ENCODE peak calls at places on chromosomes 7 and 10, in four cellular contexts. One of them, this sample, is unnamed.

GRCh38 chr7:140375808-140376730 is 22.3 kb downstream of the SLC37A3 start:
- DNase-seq in thoracic aorta: no peak
- DNase-seq in foreskin fibroblast: no peak
- DNase-seq in skeletal muscle cell: no peak
- DNase-seq in this sample: no peak

GRCh38 chr7:151853896-151854807 is 22.8 kb downstream of the PRKAG2 start:
- DNase-seq in skeletal muscle cell: no peak
- DNase-seq in foreskin fibroblast: no peak
- DNase-seq in thoracic aorta: no peak
- DNase-seq in this sample: no peak

GRCh38 chr7:50962962-50963374 is 180.3 kb upstream of the GRB10 start:
- DNase-seq in foreskin fibroblast: peak
- DNase-seq in skeletal muscle cell: no peak
- DNase-seq in thoracic aorta: no peak
- DNase-seq in this sample: peak

GRCh38 chr7:151225948-151226510 is 976 bp downstream of the ABCF2 start:
- DNase-seq in foreskin fibroblast: no peak
- DNase-seq in thoracic aorta: no peak
- DNase-seq in skeletal muscle cell: no peak
- DNase-seq in this sample: no peak

GRCh38 chr7:112067205-112067604 is 139.0 kb downstream of the DOCK4 start:
- DNase-seq in skeletal muscle cell: no peak
- DNase-seq in thoracic aorta: no peak
- DNase-seq in foreskin fibroblast: no peak
- DNase-seq in this sample: no peak

GRCh38 chr7:30159153-30159552 is 24.4 kb downstream of the MTURN start:
- DNase-seq in skeletal muscle cell: no peak
- DNase-seq in thoracic aorta: no peak
- DNase-seq in foreskin fibroblast: no peak
- DNase-seq in this sample: no peak

GRCh38 chr10:541750-542371 is 147.6 kb downstream of the DIP2C start:
- DNase-seq in foreskin fibroblast: no peak
- DNase-seq in skeletal muscle cell: no peak
- DNase-seq in thoracic aorta: no peak
- DNase-seq in this sample: no peak

GRCh38 chr7:125126376-125126775 is 196.8 kb upstream of the POT1 start:
- DNase-seq in thoracic aorta: no peak
- DNase-seq in skeletal muscle cell: peak
- DNase-seq in foreskin fibroblast: no peak
- DNase-seq in this sample: no peak

GRCh38 chr10:30039567-30039966 is 19.8 kb downstream of the JCAD start:
- DNase-seq in skeletal muscle cell: no peak
- DNase-seq in foreskin fibroblast: no peak
- DNase-seq in thoracic aorta: no peak
- DNase-seq in this sample: no peak

GRCh38 chr7:116672596-116673503 is 854 bp downstream of the MET start:
- DNase-seq in foreskin fibroblast: no peak
- DNase-seq in thoracic aorta: no peak
- DNase-seq in skeletal muscle cell: no peak
- DNase-seq in this sample: peak

GRCh38 chr7:36984710-36985308 is 260.5 kb upstream of the AOAH start:
- DNase-seq in skeletal muscle cell: no peak
- DNase-seq in thoracic aorta: no peak
- DNase-seq in foreskin fibroblast: no peak
- DNase-seq in this sample: no peak

GRCh38 chr10:12181065-12181775 is 14.5 kb downstream of the NUDT5 start:
- DNase-seq in skeletal muscle cell: no peak
- DNase-seq in thoracic aorta: no peak
- DNase-seq in foreskin fibroblast: no peak
- DNase-seq in this sample: no peak

GRCh38 chr10:117421985-117422384 is 46.7 kb upstream of the PDZD8 start:
- DNase-seq in thoracic aorta: no peak
- DNase-seq in foreskin fibroblast: no peak
- DNase-seq in skeletal muscle cell: no peak
- DNase-seq in this sample: no peak

GRCh38 chr7:13874783-13875182 is 114.7 kb downstream of the ETV1 start:
- DNase-seq in foreskin fibroblast: peak
- DNase-seq in skeletal muscle cell: peak
- DNase-seq in thoracic aorta: no peak
- DNase-seq in this sample: no peak

GRCh38 chr10:80900661-80901060 is 363.0 kb downstream of the SH2D4B start:
- DNase-seq in skeletal muscle cell: no peak
- DNase-seq in foreskin fibroblast: no peak
- DNase-seq in thoracic aorta: no peak
- DNase-seq in this sample: no peak

GRCh38 chr7:12062062-12062461 is 149.0 kb upstream of the TMEM106B start:
- DNase-seq in skeletal muscle cell: no peak
- DNase-seq in thoracic aorta: no peak
- DNase-seq in foreskin fibroblast: no peak
- DNase-seq in this sample: no peak

GRCh38 chr10:12243860-12244620 is 48.1 kb downstream of the CDC123 start:
- DNase-seq in thoracic aorta: no peak
- DNase-seq in foreskin fibroblast: no peak
- DNase-seq in skeletal muscle cell: no peak
- DNase-seq in this sample: no peak

GRCh38 chr10:34236927-34237326 is 578.2 kb downstream of the PARD3 start:
- DNase-seq in foreskin fibroblast: peak
- DNase-seq in skeletal muscle cell: no peak
- DNase-seq in thoracic aorta: no peak
- DNase-seq in this sample: no peak

GRCh38 chr10:101903827-101904520 is 60.4 kb upstream of the KCNIP2 start:
- DNase-seq in thoracic aorta: no peak
- DNase-seq in foreskin fibroblast: no peak
- DNase-seq in skeletal muscle cell: peak
- DNase-seq in this sample: no peak

GRCh38 chr10:3074145-3074665 is 6.9 kb downstream of the PFKP start:
- DNase-seq in thoracic aorta: no peak
- DNase-seq in skeletal muscle cell: no peak
- DNase-seq in foreskin fibroblast: no peak
- DNase-seq in this sample: no peak

GRCh38 chr7:335358-336148 is 45.6 kb downstream of the FOXL3 start:
- DNase-seq in foreskin fibroblast: no peak
- DNase-seq in thoracic aorta: no peak
- DNase-seq in skeletal muscle cell: no peak
- DNase-seq in this sample: no peak

GRCh38 chr10:96673318-96674099 is 46.8 kb downstream of the PIK3AP1 start:
- DNase-seq in skeletal muscle cell: no peak
- DNase-seq in thoracic aorta: no peak
- DNase-seq in foreskin fibroblast: no peak
- DNase-seq in this sample: peak

GRCh38 chr10:89475567-89475966 is 59.8 kb downstream of the SLC16A12 start:
- DNase-seq in skeletal muscle cell: peak
- DNase-seq in thoracic aorta: no peak
- DNase-seq in foreskin fibroblast: no peak
- DNase-seq in this sample: no peak

GRCh38 chr10:62268027-62268398 is 631 bp downstream of the RTKN2 start:
- DNase-seq in skeletal muscle cell: no peak
- DNase-seq in foreskin fibroblast: no peak
- DNase-seq in thoracic aorta: no peak
- DNase-seq in this sample: no peak

GRCh38 chr7:40851001-40851400 is 716.2 kb downstream of the SUGCT start:
- DNase-seq in skeletal muscle cell: no peak
- DNase-seq in thoracic aorta: no peak
- DNase-seq in foreskin fibroblast: no peak
- DNase-seq in this sample: no peak

GRCh38 chr10:90224791-90225566 is 523.6 kb downstream of the KIF20B start:
- DNase-seq in foreskin fibroblast: no peak
- DNase-seq in thoracic aorta: no peak
- DNase-seq in skeletal muscle cell: no peak
- DNase-seq in this sample: no peak

GRCh38 chr10:14500172-14500765 is 169.5 kb upstream of the FRMD4A start:
- DNase-seq in thoracic aorta: no peak
- DNase-seq in foreskin fibroblast: no peak
- DNase-seq in skeletal muscle cell: no peak
- DNase-seq in this sample: no peak

GRCh38 chr10:58512470-58513188 is at the start of gene BICC1:
- DNase-seq in foreskin fibroblast: peak
- DNase-seq in skeletal muscle cell: no peak
- DNase-seq in thoracic aorta: no peak
- DNase-seq in this sample: peak

GRCh38 chr10:129973674-129974059 is 9.6 kb upstream of the EBF3 start:
- DNase-seq in skeletal muscle cell: no peak
- DNase-seq in foreskin fibroblast: no peak
- DNase-seq in thoracic aorta: no peak
- DNase-seq in this sample: no peak

GRCh38 chr7:95772771-95773581 is 622 bp downstream of the DYNC1I1 start:
- DNase-seq in skeletal muscle cell: no peak
- DNase-seq in thoracic aorta: peak
- DNase-seq in foreskin fibroblast: no peak
- DNase-seq in this sample: peak
- H3K4me3 ChIP-seq in skeletal muscle cell: peak
- H3K4me3 ChIP-seq in thoracic aorta: peak
- H3K4me3 ChIP-seq in foreskin fibroblast: peak
- H3K4me3 ChIP-seq in this sample: peak

GRCh38 chr10:124089859-124090258 is 3.5 kb downstream of the CHST15 start:
- DNase-seq in skeletal muscle cell: no peak
- DNase-seq in foreskin fibroblast: no peak
- DNase-seq in thoracic aorta: no peak
- DNase-seq in this sample: no peak
- H3K4me3 ChIP-seq in skeletal muscle cell: no peak
- H3K4me3 ChIP-seq in foreskin fibroblast: no peak
- H3K4me3 ChIP-seq in thoracic aorta: no peak
- H3K4me3 ChIP-seq in this sample: no peak

DNA sequence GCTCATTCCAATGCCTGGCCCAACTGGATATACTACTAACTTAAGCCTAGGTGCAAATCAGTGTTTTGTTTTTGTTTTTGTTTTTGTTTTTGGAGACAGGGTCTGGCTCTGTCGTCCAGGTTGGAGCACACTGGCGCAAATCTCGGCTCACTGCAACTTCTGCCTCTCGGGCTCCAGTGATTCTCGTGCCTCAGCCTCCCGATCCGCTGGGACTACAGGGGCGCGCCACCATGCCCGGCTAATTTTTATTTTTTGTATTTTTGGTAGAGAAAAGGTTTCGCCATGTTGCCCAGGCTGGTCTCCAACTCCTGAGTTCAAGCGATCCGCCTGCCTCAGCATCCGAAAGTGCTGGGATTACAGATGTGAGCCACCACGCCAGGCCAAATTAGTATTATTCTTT is 1.6 kb downstream of the PPP3CB start:
- DNase-seq in foreskin fibroblast: no peak
- DNase-seq in skeletal muscle cell: no peak
- DNase-seq in thoracic aorta: no peak
- DNase-seq in this sample: no peak
- H3K4me3 ChIP-seq in foreskin fibroblast: peak
- H3K4me3 ChIP-seq in skeletal muscle cell: peak
- H3K4me3 ChIP-seq in thoracic aorta: peak
- H3K4me3 ChIP-seq in this sample: no peak

GRCh38 chr10:132397036-132397541 is at the start of gene PWWP2B:
- DNase-seq in foreskin fibroblast: no peak
- DNase-seq in thoracic aorta: no peak
- DNase-seq in skeletal muscle cell: no peak
- DNase-seq in this sample: peak

GRCh38 chr10:132394936-132395703 is 1.9 kb upstream of the PWWP2B start:
- DNase-seq in foreskin fibroblast: no peak
- DNase-seq in thoracic aorta: no peak
- DNase-seq in skeletal muscle cell: no peak
- DNase-seq in this sample: no peak

GRCh38 chr10:132396495-132397035 is 435 bp upstream of the PWWP2B start:
- DNase-seq in foreskin fibroblast: no peak
- DNase-seq in skeletal muscle cell: no peak
- DNase-seq in thoracic aorta: no peak
- DNase-seq in this sample: peak

GRCh38 chr10:132394201-132394811 is 2.7 kb upstream of the PWWP2B start:
- DNase-seq in thoracic aorta: no peak
- DNase-seq in foreskin fibroblast: no peak
- DNase-seq in skeletal muscle cell: no peak
- DNase-seq in this sample: no peak

DNA sequence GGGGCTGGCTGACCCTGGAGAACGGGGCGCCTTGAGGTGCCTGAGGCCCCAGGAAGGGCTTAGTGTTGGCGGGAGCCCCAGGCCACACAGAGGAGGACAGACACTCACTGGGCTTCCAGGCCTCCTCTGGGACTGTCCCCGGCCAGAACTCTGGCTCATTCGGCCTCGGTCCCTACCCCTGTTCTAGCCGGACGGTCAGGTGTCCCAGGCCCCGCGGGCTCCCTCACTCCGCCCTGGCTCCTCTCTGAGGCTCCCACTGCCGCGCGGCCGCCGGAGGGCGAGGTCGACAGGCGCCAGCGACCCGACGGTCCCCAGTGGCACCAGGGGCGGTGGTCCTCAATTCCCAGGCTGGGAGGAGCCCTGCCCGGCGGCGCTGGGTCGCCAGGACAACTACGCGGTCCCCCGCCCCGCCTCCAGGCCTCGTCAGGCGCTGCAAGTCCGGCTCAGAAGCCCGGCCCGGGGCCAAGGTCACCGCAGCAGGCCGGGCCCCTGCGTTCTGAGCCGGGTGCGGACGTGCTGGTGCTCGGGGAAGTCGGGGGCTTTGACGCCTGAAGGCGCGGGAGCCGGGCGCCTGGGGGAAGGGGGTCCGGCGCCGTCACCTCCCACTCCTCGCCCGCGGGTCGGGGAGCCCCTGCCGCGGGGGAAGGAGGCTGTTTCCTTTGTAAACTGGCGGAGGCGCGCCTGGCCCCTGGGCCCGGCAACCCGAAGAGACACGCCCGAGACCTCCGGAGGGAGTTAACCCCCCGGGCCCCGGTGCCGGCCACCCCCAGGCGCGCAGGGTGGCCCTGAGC is 1.1 kb upstream of the PWWP2B start:
- DNase-seq in skeletal muscle cell: no peak
- DNase-seq in thoracic aorta: no peak
- DNase-seq in foreskin fibroblast: no peak
- DNase-seq in this sample: peak
- H3K4me3 ChIP-seq in skeletal muscle cell: peak
- H3K4me3 ChIP-seq in thoracic aorta: peak
- H3K4me3 ChIP-seq in foreskin fibroblast: peak
- H3K4me3 ChIP-seq in this sample: no peak

GRCh38 chr7:74371381-74372059 is 82.2 kb upstream of the GTF2IRD1 start:
- DNase-seq in foreskin fibroblast: no peak
- DNase-seq in skeletal muscle cell: no peak
- DNase-seq in thoracic aorta: no peak
- DNase-seq in this sample: peak

GRCh38 chr7:74372511-74373111 is 81.1 kb upstream of the GTF2IRD1 start:
- DNase-seq in thoracic aorta: no peak
- DNase-seq in skeletal muscle cell: no peak
- DNase-seq in foreskin fibroblast: no peak
- DNase-seq in this sample: no peak

GRCh38 chr7:74373536-74373935 is 80.2 kb upstream of the GTF2IRD1 start:
- DNase-seq in foreskin fibroblast: no peak
- DNase-seq in thoracic aorta: no peak
- DNase-seq in skeletal muscle cell: no peak
- DNase-seq in this sample: no peak

GRCh38 chr7:74375726-74376220 is 77.9 kb upstream of the GTF2IRD1 start:
- DNase-seq in foreskin fibroblast: no peak
- DNase-seq in thoracic aorta: no peak
- DNase-seq in skeletal muscle cell: no peak
- DNase-seq in this sample: no peak

DNA sequence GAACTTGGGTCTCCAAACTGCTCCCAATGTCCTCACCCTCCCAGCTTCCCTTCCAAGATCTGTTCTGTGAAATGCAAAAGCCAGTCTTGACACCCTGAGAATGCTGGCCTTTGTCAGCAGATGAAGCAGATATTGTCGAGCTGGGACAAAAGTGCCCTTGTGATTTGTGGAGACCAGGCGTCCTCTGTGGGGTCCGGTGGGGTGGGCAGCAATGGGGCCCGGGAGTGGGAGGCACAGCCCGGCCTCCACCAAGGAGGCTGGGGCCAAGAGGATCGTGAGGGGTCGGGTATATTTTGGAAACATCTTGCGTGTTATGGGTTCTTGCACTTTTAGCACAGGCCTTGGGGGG is 81.7 kb upstream of the GTF2IRD1 start:
- DNase-seq in foreskin fibroblast: no peak
- DNase-seq in thoracic aorta: no peak
- DNase-seq in skeletal muscle cell: no peak
- DNase-seq in this sample: no peak
- H3K4me3 ChIP-seq in foreskin fibroblast: no peak
- H3K4me3 ChIP-seq in thoracic aorta: no peak
- H3K4me3 ChIP-seq in skeletal muscle cell: no peak
- H3K4me3 ChIP-seq in this sample: no peak

This sample was measured in body of pancreas.